ENCODE peak calls at places on chromosome 20, in four cellular contexts. C, G, F and K are unnamed samples.

GRCh38 chr20:52191132-52191435 is 495 bp downstream of the ZFP64 start:
- DNase-seq in C (peak), F (peak), G (peak), K (no peak)

GRCh38 chr20:38446441-38447209 is 11.5 kb upstream of the SNHG17 start:
- DNase-seq in F (peak), G (peak), C (peak), K (no peak)

GRCh38 chr20:4513720-4514119 is 208.0 kb upstream of the PRND start:
- DNase-seq in F (peak), G (peak), C (peak), K (no peak)

GRCh38 chr20:25046181-25046641 is 11.7 kb downstream of the ACSS1 start:
- DNase-seq in F (no peak), G (no peak), C (no peak), K (no peak)

GRCh38 chr20:47982574-47983360 is 197.5 kb upstream of the SULF2 start:
- DNase-seq in G (no peak), C (no peak), F (no peak), K (no peak)

GRCh38 chr20:48718914-48719578 is 108.8 kb downstream of the PREX1 start:
- DNase-seq in G (no peak), F (no peak), C (no peak), K (no peak)

GRCh38 chr20:6122873-6123649 is at the start of gene FERMT1:
- DNase-seq in G (peak), F (peak), C (peak), K (no peak)

GRCh38 chr20:34355427-34355826 is 7.6 kb upstream of the ITCH start:
- DNase-seq in F (no peak), C (no peak), G (no peak), K (no peak)

GRCh38 chr20:56722042-56722441 is 92.9 kb downstream of the TFAP2C start:
- DNase-seq in G (no peak), C (no peak), F (no peak), K (peak)

GRCh38 chr20:38050691-38051090 is 17.1 kb downstream of the RPRD1B start:
- DNase-seq in F (peak), G (peak), C (peak), K (no peak)

GRCh38 chr20:25233016-25233772 is 14.7 kb upstream of the PYGB start:
- DNase-seq in G (peak), C (peak), F (peak), K (no peak)

GRCh38 chr20:8938532-8938931 is 130.4 kb upstream of the PLCB4 start:
- DNase-seq in C (no peak), G (no peak), F (no peak), K (no peak)

GRCh38 chr20:51342510-51343236 is 199.8 kb downstream of the NFATC2 start:
- DNase-seq in G (no peak), F (no peak), C (no peak), K (no peak)

GRCh38 chr20:2736441-2736840 is 43.9 kb downstream of the EBF4 start:
- DNase-seq in C (no peak), G (no peak), F (no peak), K (no peak)

GRCh38 chr20:39939241-39939865 is 749.7 kb downstream of the MAFB start:
- DNase-seq in C (no peak), F (peak), G (no peak), K (no peak)

GRCh38 chr20:49146442-49146841 is 41.7 kb downstream of the STAU1 start:
- DNase-seq in F (no peak), C (no peak), G (no peak), K (no peak)

GRCh38 chr20:8656335-8656734 is 412.6 kb upstream of the PLCB4 start:
- DNase-seq in F (no peak), G (no peak), C (peak), K (no peak)

GRCh38 chr20:46308258-46309157 is at the start of gene CDH22:
- DNase-seq in G (peak), F (peak), C (peak), K (peak)

GRCh38 chr20:40970218-40970617 is 58.4 kb upstream of the TOP1 start:
- DNase-seq in G (no peak), C (no peak), F (no peak), K (no peak)

GRCh38 chr20:62227977-62228958 is 8.2 kb upstream of the HRH3 start:
- DNase-seq in F (no peak), C (no peak), G (no peak), K (no peak)

GRCh38 chr20:63534427-63534830 is 2.7 kb downstream of the PTK6 start:
- DNase-seq in C (no peak), F (no peak), G (no peak), K (no peak)

GRCh38 chr20:59050437-59050836 is 7.9 kb upstream of the PRELID3B start:
- DNase-seq in C (no peak), G (no peak), F (no peak), K (no peak)

GRCh38 chr20:19019734-19020364 is 192.6 kb upstream of the SLC24A3 start:
- DNase-seq in F (no peak), C (no peak), G (no peak), K (no peak)

GRCh38 chr20:36401336-36401735 is 95.2 kb downstream of the DLGAP4 start:
- DNase-seq in C (no peak), F (no peak), G (no peak), K (no peak)

GRCh38 chr20:41017448-41018042 is 11.1 kb upstream of the TOP1 start:
- DNase-seq in C (no peak), G (no peak), F (no peak), K (no peak)

GRCh38 chr20:58890454-58891075 is 38.0 kb downstream of the GNAS start:
- DNase-seq in F (peak), C (peak), G (peak), K (no peak)

GRCh38 chr20:33812673-33813462 is 1.7 kb downstream of the CHMP4B start:
- DNase-seq in C (peak), G (no peak), F (peak), K (no peak)

GRCh38 chr20:60882776-60883303 is 369.2 kb upstream of the CDH4 start:
- DNase-seq in C (no peak), G (peak), F (no peak), K (no peak)